ENCODE peak calls at places on chromosomes 13 and 19, in six cellular contexts. One of them, this sample, is unnamed.

GRCh38 chr19:29573486-29573885 is 32.6 kb upstream of the POP4 start:
- DNase-seq in thoracic aorta: no peak
- DNase-seq in fibroblast of lung: no peak
- DNase-seq in DND-41: no peak
- DNase-seq in heart right ventricle: no peak
- DNase-seq in hepatocyte: no peak
- DNase-seq in this sample: no peak

GRCh38 chr13:41019578-41020347 is 647 bp upstream of the ELF1 start:
- DNase-seq in DND-41: no peak
- DNase-seq in thoracic aorta: no peak
- DNase-seq in heart right ventricle: no peak
- DNase-seq in hepatocyte: peak; percentile 36
- DNase-seq in fibroblast of lung: no peak
- DNase-seq in this sample: no peak

GRCh38 chr13:39536274-39536673 is 66.7 kb downstream of the LHFPL6 start:
- DNase-seq in fibroblast of lung: no peak
- DNase-seq in heart right ventricle: no peak
- DNase-seq in thoracic aorta: no peak
- DNase-seq in DND-41: no peak
- DNase-seq in hepatocyte: no peak
- DNase-seq in this sample: no peak

GRCh38 chr19:29372921-29373797 is 152.6 kb upstream of the VSTM2B start:
- DNase-seq in hepatocyte: peak; percentile 2
- DNase-seq in fibroblast of lung: no peak
- DNase-seq in thoracic aorta: no peak
- DNase-seq in heart right ventricle: no peak
- DNase-seq in DND-41: no peak
- DNase-seq in this sample: no peak

GRCh38 chr19:47353307-47353712 is 4.2 kb downstream of the DHX34 start:
- DNase-seq in fibroblast of lung: no peak
- DNase-seq in hepatocyte: no peak
- DNase-seq in heart right ventricle: peak; percentile 58
- DNase-seq in DND-41: no peak
- DNase-seq in thoracic aorta: no peak
- DNase-seq in this sample: peak; percentile 46

GRCh38 chr13:64688893-64689677 is 2541.1 kb downstream of the PCDH9 start:
- DNase-seq in thoracic aorta: no peak
- DNase-seq in fibroblast of lung: peak; percentile 36
- DNase-seq in hepatocyte: no peak
- DNase-seq in heart right ventricle: no peak
- DNase-seq in DND-41: no peak
- DNase-seq in this sample: no peak

GRCh38 chr13:99984134-99984462 is 2.5 kb downstream of the ZIC2 start:
- DNase-seq in thoracic aorta: no peak
- DNase-seq in hepatocyte: no peak
- DNase-seq in fibroblast of lung: no peak
- DNase-seq in heart right ventricle: no peak
- DNase-seq in DND-41: no peak
- DNase-seq in this sample: no peak

GRCh38 chr13:29435125-29435911 is 160.2 kb downstream of the SLC7A1 start:
- DNase-seq in DND-41: no peak
- DNase-seq in thoracic aorta: no peak
- DNase-seq in hepatocyte: peak; percentile 63
- DNase-seq in fibroblast of lung: peak; percentile 95
- DNase-seq in heart right ventricle: peak; percentile 26
- DNase-seq in this sample: peak; percentile 46

GRCh38 chr13:106182404-106182803 is 353.1 kb downstream of the EFNB2 start:
- DNase-seq in thoracic aorta: no peak
- DNase-seq in fibroblast of lung: peak; percentile 86
- DNase-seq in hepatocyte: no peak
- DNase-seq in heart right ventricle: no peak
- DNase-seq in DND-41: peak; percentile 80
- DNase-seq in this sample: no peak

GRCh38 chr19:43470288-43470687 is 4.9 kb upstream of the LYPD3 start:
- DNase-seq in fibroblast of lung: peak; percentile 36
- DNase-seq in DND-41: no peak
- DNase-seq in heart right ventricle: no peak
- DNase-seq in hepatocyte: no peak
- DNase-seq in thoracic aorta: no peak
- DNase-seq in this sample: no peak

GRCh38 chr19:50815443-50815842 is 8.1 kb downstream of the KLK1 start:
- DNase-seq in DND-41: no peak
- DNase-seq in hepatocyte: no peak
- DNase-seq in fibroblast of lung: no peak
- DNase-seq in thoracic aorta: no peak
- DNase-seq in heart right ventricle: no peak
- DNase-seq in this sample: peak; percentile 41

GRCh38 chr13:99085139-99085845 is 107.4 kb upstream of the DOCK9 start:
- DNase-seq in hepatocyte: peak; percentile 17
- DNase-seq in fibroblast of lung: no peak
- DNase-seq in DND-41: no peak
- DNase-seq in thoracic aorta: no peak
- DNase-seq in heart right ventricle: no peak
- DNase-seq in this sample: no peak

GRCh38 chr19:53101518-53101917 is 1.7 kb downstream of the ZNF160 start:
- DNase-seq in thoracic aorta: no peak
- DNase-seq in hepatocyte: peak; percentile 64
- DNase-seq in DND-41: peak; percentile 58
- DNase-seq in heart right ventricle: no peak
- DNase-seq in fibroblast of lung: no peak
- DNase-seq in this sample: no peak

GRCh38 chr19:55212447-55212846 is 3.1 kb upstream of the PTPRH start:
- DNase-seq in fibroblast of lung: no peak
- DNase-seq in thoracic aorta: no peak
- DNase-seq in DND-41: peak; percentile 46
- DNase-seq in heart right ventricle: no peak
- DNase-seq in hepatocyte: peak; percentile 34
- DNase-seq in this sample: peak; percentile 52

GRCh38 chr13:48858523-48858922 is 117.2 kb upstream of the FNDC3A start:
- DNase-seq in hepatocyte: peak; percentile 16
- DNase-seq in DND-41: no peak
- DNase-seq in thoracic aorta: no peak
- DNase-seq in fibroblast of lung: no peak
- DNase-seq in heart right ventricle: no peak
- DNase-seq in this sample: peak; percentile 22

GRCh38 chr19:50461066-50461875 is 15.0 kb upstream of the EMC10 start:
- DNase-seq in hepatocyte: peak; percentile 76
- DNase-seq in fibroblast of lung: peak; percentile 67
- DNase-seq in heart right ventricle: peak; percentile 39
- DNase-seq in DND-41: peak; percentile 60
- DNase-seq in thoracic aorta: no peak
- DNase-seq in this sample: peak; percentile 67

DNA sequence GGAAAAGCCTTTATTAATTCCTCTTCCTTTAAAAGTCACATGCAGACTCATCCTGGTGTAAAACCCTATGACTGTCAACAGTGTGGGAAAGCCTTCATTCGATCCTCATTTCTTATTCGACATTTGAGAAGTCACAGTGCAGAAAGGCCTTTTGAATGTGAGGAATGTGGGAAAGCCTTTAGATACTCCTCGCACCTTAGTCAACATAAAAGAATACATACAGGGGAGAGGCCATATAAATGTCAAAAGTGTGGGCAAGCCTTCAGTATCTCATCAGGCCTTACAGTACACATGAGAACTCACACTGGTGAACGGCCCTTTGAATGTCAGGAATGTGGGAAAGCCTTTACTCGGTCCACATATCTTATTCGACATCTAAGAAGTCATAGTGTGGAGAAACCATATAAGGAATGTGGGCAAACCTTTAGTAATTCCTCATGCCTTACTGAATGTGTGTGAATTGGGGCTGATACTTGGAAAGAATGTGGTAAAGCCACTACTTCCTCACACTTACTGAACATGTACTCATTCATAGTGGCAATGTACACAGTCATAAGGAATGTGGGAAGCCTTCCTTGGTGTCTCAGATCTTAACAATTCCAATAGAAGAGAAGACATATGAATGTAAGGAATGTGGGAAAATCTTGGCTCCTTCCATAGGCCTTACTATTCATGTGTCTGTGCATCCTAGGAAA is 18.8 kb downstream of the ZNF559 start:
- DNase-seq in heart right ventricle: no peak
- DNase-seq in DND-41: no peak
- DNase-seq in fibroblast of lung: peak; percentile 13
- DNase-seq in thoracic aorta: no peak
- DNase-seq in hepatocyte: no peak
- DNase-seq in this sample: no peak
- H3K36me3 ChIP-seq in heart right ventricle: peaks cover 92% of the 10 kb centered on the region
- H3K36me3 ChIP-seq in DND-41: peaks cover 76% of the 10 kb centered on the region
- H3K36me3 ChIP-seq in fibroblast of lung: no peaks in the 10 kb centered on the region
- H3K36me3 ChIP-seq in thoracic aorta: peaks cover 67% of the 10 kb centered on the region
- H3K36me3 ChIP-seq in hepatocyte: peaks cover 29% of the 10 kb centered on the region
- H3K36me3 ChIP-seq in this sample: peaks cover 29% of the 10 kb centered on the region

GRCh38 chr19:18845961-18846360 is 14.2 kb downstream of the UPF1 start:
- DNase-seq in heart right ventricle: no peak
- DNase-seq in DND-41: no peak
- DNase-seq in hepatocyte: no peak
- DNase-seq in fibroblast of lung: no peak
- DNase-seq in thoracic aorta: no peak
- DNase-seq in this sample: no peak

GRCh38 chr19:18848860-18849661 is 17.3 kb downstream of the UPF1 start:
- DNase-seq in thoracic aorta: peak; percentile 46
- DNase-seq in DND-41: no peak
- DNase-seq in hepatocyte: no peak
- DNase-seq in heart right ventricle: peak; percentile 73
- DNase-seq in fibroblast of lung: peak; percentile 67
- DNase-seq in this sample: peak; percentile 64

GRCh38 chr19:18849838-18850400 is 18.2 kb downstream of the UPF1 start:
- DNase-seq in DND-41: no peak
- DNase-seq in thoracic aorta: no peak
- DNase-seq in heart right ventricle: no peak
- DNase-seq in hepatocyte: no peak
- DNase-seq in fibroblast of lung: no peak
- DNase-seq in this sample: no peak

GRCh38 chr19:18846862-18847515 is 15.2 kb downstream of the UPF1 start:
- DNase-seq in DND-41: peak; percentile 57
- DNase-seq in thoracic aorta: no peak
- DNase-seq in hepatocyte: peak; percentile 89
- DNase-seq in fibroblast of lung: peak; percentile 80
- DNase-seq in heart right ventricle: peak; percentile 83
- DNase-seq in this sample: peak; percentile 89

DNA sequence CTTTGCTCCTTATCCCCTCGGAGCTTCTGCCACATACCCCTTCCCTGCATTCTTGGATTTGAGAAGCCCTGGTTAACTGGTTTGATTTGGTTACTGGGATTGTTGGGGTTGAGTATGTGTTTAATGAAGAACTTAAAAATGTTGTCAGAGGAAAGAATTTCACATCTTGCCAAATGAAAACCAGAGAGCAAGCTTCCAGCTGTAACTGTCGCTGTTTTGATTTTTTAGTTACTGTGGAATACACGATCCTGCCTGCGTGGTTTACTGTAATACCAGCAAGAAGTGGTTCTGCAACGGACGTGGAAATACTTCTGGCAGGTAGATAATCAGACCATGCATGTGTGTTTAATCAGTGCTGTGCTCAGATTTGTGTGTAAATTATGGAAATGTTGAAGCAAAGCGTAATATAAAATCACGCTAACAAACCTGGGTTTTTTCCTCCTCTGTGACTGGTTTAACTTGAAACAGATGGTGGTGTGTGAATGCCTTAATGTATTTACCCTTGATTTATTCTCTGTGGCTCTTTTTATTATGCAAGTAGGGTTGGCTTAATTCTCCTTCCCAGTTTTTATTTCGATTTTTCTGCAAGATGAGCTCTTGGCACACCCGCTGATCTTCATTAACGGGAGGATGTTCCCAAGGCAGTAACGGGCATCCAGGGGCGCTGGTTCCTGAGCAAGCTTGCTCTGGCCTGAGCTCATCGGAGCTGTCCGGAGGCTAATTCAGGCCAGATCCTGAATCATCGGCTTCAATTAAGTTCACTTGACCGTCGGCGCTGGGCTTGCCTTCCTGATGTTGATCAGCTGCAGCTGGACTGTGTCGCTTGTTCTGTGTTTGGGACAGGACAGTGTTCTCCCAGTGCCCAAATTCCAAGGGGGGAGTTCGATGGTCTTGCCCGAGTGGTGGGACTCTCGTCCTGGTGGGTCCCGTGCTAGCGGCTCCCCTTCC is 16.0 kb downstream of the UPF1 start:
- DNase-seq in heart right ventricle: no peak
- DNase-seq in thoracic aorta: no peak
- DNase-seq in hepatocyte: no peak
- DNase-seq in DND-41: no peak
- DNase-seq in fibroblast of lung: peak; percentile 54
- DNase-seq in this sample: no peak
- TF ChIP-seq CTCF in heart right ventricle: no peak
- TF ChIP-seq CTCF in thoracic aorta: no peak
- TF ChIP-seq CTCF in hepatocyte: no peak
- TF ChIP-seq CTCF in DND-41: no peak
- TF ChIP-seq CTCF in fibroblast of lung: no peak
- TF ChIP-seq CTCF in this sample: no peak

DNA sequence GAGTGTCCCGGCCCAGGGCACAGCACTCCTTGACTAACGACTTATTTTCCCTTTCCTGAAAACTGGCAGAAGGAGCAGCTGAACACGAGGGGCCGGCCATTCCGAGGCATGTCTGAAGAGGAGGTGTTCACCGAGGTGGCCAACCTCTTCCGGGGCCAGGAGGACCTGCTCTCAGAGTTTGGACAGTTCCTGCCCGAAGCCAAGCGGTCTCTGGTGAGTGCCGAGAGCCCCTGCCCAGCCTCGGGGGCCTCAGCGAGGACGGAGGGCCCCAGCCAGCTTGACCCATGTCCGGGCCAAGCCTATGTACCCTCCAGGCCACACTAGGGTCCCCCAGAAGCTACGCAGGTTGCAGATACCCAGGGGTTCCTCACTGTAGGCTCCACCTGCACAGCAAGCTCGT is 17.7 kb downstream of the SIN3B start:
- DNase-seq in heart right ventricle: no peak
- DNase-seq in hepatocyte: no peak
- DNase-seq in DND-41: no peak
- DNase-seq in thoracic aorta: no peak
- DNase-seq in fibroblast of lung: no peak
- DNase-seq in this sample: no peak
- H3K36me3 ChIP-seq in heart right ventricle: peaks cover 19% of the 10 kb centered on the region
- H3K36me3 ChIP-seq in hepatocyte: no peaks in the 10 kb centered on the region
- H3K36me3 ChIP-seq in DND-41: peaks cover 94% of the 10 kb centered on the region
- H3K36me3 ChIP-seq in thoracic aorta: peaks cover 75% of the 10 kb centered on the region
- H3K36me3 ChIP-seq in fibroblast of lung: peaks cover 33% of the 10 kb centered on the region
- H3K36me3 ChIP-seq in this sample: peaks cover 52% of the 10 kb centered on the region

GRCh38 chr19:2627319-2627829 is 75.1 kb downstream of the GNG7 start:
- DNase-seq in thoracic aorta: peak; percentile 93
- DNase-seq in hepatocyte: peak; percentile 84
- DNase-seq in heart right ventricle: peak; percentile 65
- DNase-seq in DND-41: peak; percentile 77
- DNase-seq in fibroblast of lung: peak; percentile 97
- DNase-seq in this sample: no peak

GRCh38 chr19:2625434-2625833 is 77.1 kb downstream of the GNG7 start:
- DNase-seq in DND-41: no peak
- DNase-seq in thoracic aorta: no peak
- DNase-seq in heart right ventricle: no peak
- DNase-seq in fibroblast of lung: no peak
- DNase-seq in hepatocyte: no peak
- DNase-seq in this sample: no peak

GRCh38 chr19:2623743-2624142 is 78.8 kb downstream of the GNG7 start:
- DNase-seq in thoracic aorta: no peak
- DNase-seq in heart right ventricle: no peak
- DNase-seq in DND-41: no peak
- DNase-seq in fibroblast of lung: no peak
- DNase-seq in hepatocyte: no peak
- DNase-seq in this sample: no peak

GRCh38 chr19:2627855-2628254 is 74.6 kb downstream of the GNG7 start:
- DNase-seq in thoracic aorta: no peak
- DNase-seq in hepatocyte: no peak
- DNase-seq in fibroblast of lung: peak; percentile 39
- DNase-seq in heart right ventricle: no peak
- DNase-seq in DND-41: no peak
- DNase-seq in this sample: no peak

GRCh38 chr19:2624537-2625091 is 77.9 kb downstream of the GNG7 start:
- DNase-seq in thoracic aorta: no peak
- DNase-seq in DND-41: no peak
- DNase-seq in heart right ventricle: peak; percentile 71
- DNase-seq in hepatocyte: peak; percentile 70
- DNase-seq in fibroblast of lung: no peak
- DNase-seq in this sample: peak; percentile 66
- TF ChIP-seq CTCF in thoracic aorta: no peak
- TF ChIP-seq CTCF in DND-41: no peak
- TF ChIP-seq CTCF in heart right ventricle: peak; percentile 30
- TF ChIP-seq CTCF in hepatocyte: no peak
- TF ChIP-seq CTCF in fibroblast of lung: no peak
- TF ChIP-seq CTCF in this sample: peak; percentile 19